ENCODE peak calls at places on chromosome 17, in seven cellular contexts. L is tibial nerve; M is SHP77; D is activated CD8-positive, alpha-beta memory T cell treated with anti-CD3 and anti-CD28 coated beads, Interleukin-2, amount 50 U/mL, for 4 hours; F is stimulated activated CD4-positive, alpha-beta T cell treated with anti-CD3 and anti-CD28 coated beads, Interleukin-15, amount 100 ng/mL, for 1 hour; O is amygdala; H is MV-4-11. E is an unnamed sample.

GRCh38 chr17:46008591-46008990 is 9.5 kb downstream of the STH start:
- DNase-seq in M (no peak), D (no peak), L (no peak), F (no peak), O (no peak), H (no peak), E (no peak)

GRCh38 chr17:74565116-74565515 is 2.2 kb downstream of the CD300H start:
- DNase-seq in O (no peak), H (no peak), M (no peak), F (no peak), D (no peak), L (no peak), E (no peak)

GRCh38 chr17:36933174-36934143 is 3.8 kb upstream of the LHX1 start:
- DNase-seq in D (no peak), H (no peak), O (no peak), F (no peak), L (no peak), M (no peak), E (no peak)

GRCh38 chr17:77421635-77421982 is 280.8 kb downstream of the SEC14L1 start:
- DNase-seq in O (no peak), F (no peak), H (no peak), L (no peak), D (no peak), M (no peak), E (no peak)

GRCh38 chr17:50328360-50328759 is 17.6 kb upstream of the XYLT2 start:
- DNase-seq in L (no peak), F (no peak), H (peak), M (no peak), D (no peak), O (no peak), E (no peak)

GRCh38 chr17:3738562-3739295 is 15.0 kb downstream of the HASPIN start:
- DNase-seq in L (no peak), D (peak), F (peak), O (no peak), H (no peak), M (no peak), E (no peak)

GRCh38 chr17:2947588-2947950 is 115.8 kb downstream of the OR1D5 start:
- DNase-seq in L (no peak), O (no peak), H (no peak), D (no peak), M (no peak), F (no peak), E (no peak)

GRCh38 chr17:7656958-7657715 is 6.4 kb downstream of the ATP1B2 start:
- DNase-seq in F (no peak), D (no peak), L (no peak), O (peak), H (no peak), M (no peak), E (no peak)

GRCh38 chr17:76725580-76726230 is 701 bp downstream of the JMJD6 start:
- DNase-seq in O (peak), F (peak), D (peak), M (peak), H (peak), L (peak), E (no peak)

GRCh38 chr17:63450551-63450950 is 4.4 kb upstream of the CYB561 start:
- DNase-seq in M (peak), H (peak), L (no peak), D (peak), O (no peak), F (no peak), E (no peak)

GRCh38 chr17:18326572-18326971 is 11.5 kb downstream of the SMCR8 start:
- DNase-seq in O (no peak), F (no peak), L (no peak), H (no peak), D (no peak), M (no peak), E (no peak)

GRCh38 chr17:38706625-38707298 is 1.7 kb downstream of the MLLT6 start:
- DNase-seq in O (no peak), F (no peak), H (no peak), L (no peak), D (peak), M (no peak), E (no peak)

GRCh38 chr17:44348234-44348987 is 3.3 kb downstream of the GRN start:
- DNase-seq in L (peak), F (no peak), O (no peak), M (no peak), D (no peak), H (peak), E (no peak)

GRCh38 chr17:77467513-77467912 is 326.7 kb downstream of the SEC14L1 start:
- DNase-seq in H (no peak), F (no peak), O (no peak), D (no peak), L (no peak), M (no peak), E (no peak)

GRCh38 chr17:48024149-48025039 is 13.2 kb downstream of the COPZ2 start:
- DNase-seq in D (peak), H (peak), M (peak), F (no peak), O (no peak), L (peak), E (no peak)

GRCh38 chr17:4520881-4521600 is 22.4 kb downstream of the SPNS2 start:
- DNase-seq in H (no peak), M (no peak), L (no peak), D (no peak), F (no peak), O (no peak), E (peak)

GRCh38 chr17:75922963-75923874 is 17.6 kb downstream of the FBF1 start:
- DNase-seq in O (no peak), H (no peak), D (no peak), F (no peak), L (no peak), M (no peak), E (no peak)

GRCh38 chr17:35906559-35907265 is 23.9 kb downstream of the RDM1 start:
- DNase-seq in H (no peak), F (no peak), L (no peak), D (no peak), O (no peak), M (no peak), E (no peak)

GRCh38 chr17:15092762-15093161 is 172.4 kb downstream of the PMP22 start:
- DNase-seq in H (no peak), L (no peak), D (no peak), F (no peak), M (no peak), O (no peak), E (no peak)

GRCh38 chr17:81420769-81421462 is 25.7 kb downstream of the BAHCC1 start:
- DNase-seq in H (no peak), D (no peak), O (peak), F (no peak), L (no peak), M (no peak), E (no peak)

GRCh38 chr17:40190197-40191021 is 13.1 kb downstream of the RAPGEFL1 start:
- DNase-seq in L (no peak), D (peak), F (no peak), O (no peak), H (no peak), M (peak), E (no peak)

GRCh38 chr17:72687941-72688340 is 404.5 kb downstream of the SLC39A11 start:
- DNase-seq in O (no peak), D (no peak), F (no peak), M (peak), L (no peak), H (peak), E (no peak)

GRCh38 chr17:68301438-68301959 is 10.2 kb downstream of the ARSG start:
- DNase-seq in D (no peak), L (no peak), F (no peak), M (peak), O (no peak), H (no peak), E (no peak)

GRCh38 chr17:49859991-49860953 is 12.4 kb upstream of the TAC4 start:
- DNase-seq in H (no peak), D (no peak), M (peak), O (no peak), L (no peak), F (no peak), E (no peak)

GRCh38 chr17:73595068-73595865 is 49.0 kb downstream of the SDK2 start:
- DNase-seq in D (peak), L (no peak), M (peak), F (no peak), H (no peak), O (no peak), E (no peak)

GRCh38 chr17:35786941-35787432 is 8.5 kb downstream of the MMP28 start:
- DNase-seq in M (no peak), L (no peak), D (no peak), F (no peak), O (no peak), H (no peak), E (no peak)

GRCh38 chr17:78390241-78391050 is 12.0 kb downstream of the PGS1 start:
- DNase-seq in F (no peak), M (no peak), D (no peak), O (no peak), H (no peak), L (no peak), E (peak)

GRCh38 chr17:79944251-79944812 is 91.3 kb downstream of the TBC1D16 start:
- DNase-seq in L (no peak), F (no peak), D (no peak), H (no peak), M (no peak), O (no peak), E (no peak)

GRCh38 chr17:82014432-82014831 is 8.2 kb downstream of the CENPX start:
- DNase-seq in D (no peak), F (no peak), O (peak), M (no peak), H (no peak), L (no peak), E (no peak)

GRCh38 chr17:19386974-19387920 is at the start of gene MFAP4:
- DNase-seq in O (peak), H (no peak), M (no peak), L (peak), D (no peak), F (no peak), E (no peak)

GRCh38 chr17:48207776-48208175 is 100.2 kb downstream of the SNX11 start:
- DNase-seq in L (no peak), H (no peak), D (no peak), M (no peak), O (no peak), F (no peak), E (no peak)

GRCh38 chr17:59761385-59762021 is 54.0 kb downstream of the VMP1 start:
- DNase-seq in D (no peak), O (no peak), F (no peak), L (no peak), H (no peak), M (no peak), E (no peak)

GRCh38 chr17:42122371-42123303 is at the start of gene HSPB9:
- DNase-seq in F (no peak), O (no peak), L (no peak), M (peak), H (no peak), D (no peak), E (no peak)